ENCODE peak calls at places on chromosomes 3 and 15, in nine cellular contexts. F is astrocyte, R is GM23338, B is coronary artery, A is brain microvascular endothelial cell, L is left ventricle myocardium inferior, M is heart right ventricle, E is transverse colon, D is dorsolateral prefrontal cortex. I is an unnamed sample.

GRCh38 chr3:180018588-180018987 is 18.1 kb downstream of the PEX5L start:
- DNase-seq in B (no peak), A (no peak), M (no peak), E (no peak), D (peak; percentile 64), L (no peak), R (peak; percentile 44), F (no peak), I (no peak)

GRCh38 chr3:29293371-29293770 is 12.5 kb downstream of the RBMS3 start:
- DNase-seq in F (no peak), D (no peak), E (no peak), R (no peak), M (no peak), A (no peak), B (no peak), L (no peak), I (no peak)

GRCh38 chr15:68371160-68371559 is 60.8 kb downstream of the ITGA11 start:
- DNase-seq in F (no peak), R (no peak), A (no peak), B (peak; percentile 57), D (no peak), L (no peak), E (no peak), M (no peak), I (no peak)

GRCh38 chr3:45943207-45943846 is at the start of gene CXCR6:
- DNase-seq in A (no peak), M (no peak), D (no peak), E (peak; percentile 19), L (no peak), F (peak; percentile 13), R (no peak), B (no peak), I (no peak)

GRCh38 chr3:106126836-106127235 is 258.0 kb upstream of the CBLB start:
- DNase-seq in D (no peak), L (no peak), R (no peak), M (no peak), B (no peak), A (no peak), F (no peak), E (no peak), I (no peak)

GRCh38 chr3:171873561-171873960 is 30.4 kb downstream of the TMEM212 start:
- DNase-seq in A (peak; percentile 54), D (no peak), L (no peak), B (no peak), R (no peak), F (peak; percentile 72), E (no peak), M (no peak), I (no peak)

GRCh38 chr3:165751654-165752053 is 85.6 kb downstream of the BCHE start:
- DNase-seq in D (no peak), R (peak; percentile 8), M (no peak), F (no peak), B (no peak), E (no peak), A (no peak), L (no peak), I (no peak)

GRCh38 chr3:69893274-69893673 is 106.3 kb upstream of the SAMMSON start:
- DNase-seq in L (no peak), A (no peak), M (no peak), E (no peak), R (peak; percentile 39), F (no peak), B (no peak), D (no peak), I (no peak)

GRCh38 chr3:5053021-5053831 is 68.9 kb upstream of the ARL8B start:
- DNase-seq in E (no peak), M (no peak), D (no peak), L (no peak), F (peak; percentile 95), A (peak; percentile 77), B (no peak), R (no peak), I (no peak)

GRCh38 chr15:75452968-75453702 is 1.6 kb upstream of the SIN3A start:
- DNase-seq in L (peak; percentile 41), B (peak; percentile 84), R (peak; percentile 91), D (no peak), M (peak; percentile 45), E (peak; percentile 54), F (peak; percentile 10), A (peak; percentile 14), I (peak; percentile 18)

GRCh38 chr3:172391592-172392302 is 56.5 kb downstream of the GHSR start:
- DNase-seq in E (no peak), F (peak; percentile 87), B (no peak), D (no peak), A (peak; percentile 55), L (no peak), R (no peak), M (no peak), I (no peak)

GRCh38 chr3:105402287-105402801 is 35.6 kb downstream of the ALCAM start:
- DNase-seq in A (peak; percentile 76), M (no peak), F (peak; percentile 63), R (no peak), D (no peak), B (no peak), E (no peak), L (no peak), I (no peak)

GRCh38 chr3:4401441-4401840 is 65.6 kb downstream of the SUMF1 start:
- DNase-seq in L (no peak), B (no peak), F (no peak), D (no peak), M (no peak), R (no peak), A (peak; percentile 15), E (no peak), I (no peak)

GRCh38 chr15:84669726-84670125 is 11.7 kb upstream of the NMB start:
- DNase-seq in R (no peak), A (no peak), D (no peak), B (no peak), E (no peak), F (peak; percentile 53), M (no peak), L (no peak), I (no peak)

GRCh38 chr15:71538181-71538580 is 272.2 kb upstream of the NR2E3 start:
- DNase-seq in F (no peak), A (no peak), R (no peak), D (no peak), B (no peak), E (no peak), L (no peak), M (no peak), I (no peak)

GRCh38 chr15:70100495-70101331 is 3.0 kb upstream of the TLE3 start:
- DNase-seq in R (peak; percentile 53), D (no peak), A (peak; percentile 59), E (peak; percentile 71), F (peak; percentile 69), M (peak; percentile 55), B (peak; percentile 82), L (peak; percentile 39), I (no peak)

DNA sequence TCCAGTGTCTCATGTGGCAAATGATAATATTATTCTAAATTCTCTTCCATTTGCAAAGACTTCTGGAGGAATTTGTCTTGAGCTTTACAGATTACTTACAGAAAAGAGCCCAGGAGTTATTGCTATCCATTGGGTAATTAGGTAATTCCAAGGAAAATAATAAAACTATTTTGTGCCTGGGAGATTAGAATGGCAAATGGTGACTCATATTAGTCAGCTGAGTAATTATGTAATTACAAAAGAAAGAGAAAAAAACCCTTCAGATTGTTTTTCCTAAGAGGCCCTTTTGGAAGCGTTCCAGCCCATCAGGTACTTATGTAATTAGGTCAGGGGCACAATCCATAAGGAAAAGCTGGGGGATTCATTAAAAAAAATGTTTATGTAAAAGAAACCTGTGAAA is 381.0 kb upstream of the RARB start:
- DNase-seq in D (no peak), R (no peak), E (no peak), M (no peak), F (no peak), B (no peak), A (no peak), L (no peak), I (no peak)
- H3K27ac ChIP-seq in D (no peak overlapping the region), R (no peak overlapping the region), E (no peak overlapping the region), M (no peak overlapping the region), F (no peak overlapping the region), B (no peak overlapping the region), A (no peak overlapping the region), L (no peak overlapping the region), I (no peak overlapping the region)

GRCh38 chr3:184603156-184604030 is 41.8 kb downstream of the EPHB3 start:
- DNase-seq in R (no peak), A (no peak), B (no peak), D (no peak), M (no peak), E (no peak), F (peak; percentile 10), L (no peak), I (no peak)
- H3K27ac ChIP-seq in R (no peak overlapping the region), A (no peak overlapping the region), B (peak overlapping the region; percentile 1), D (no peak overlapping the region), M (peak overlapping the region; percentile 61), E (peak overlapping the region; percentile 63), F (no peak overlapping the region), L (peak overlapping the region; percentile 25), I (no peak overlapping the region)

GRCh38 chr15:50911001-50911400 is 2.5 kb downstream of the AP4E1 start:
- DNase-seq in L (no peak), E (no peak), B (no peak), F (peak; percentile 81), A (no peak), R (no peak), D (no peak), M (no peak), I (no peak)
- H3K27ac ChIP-seq in L (no peak overlapping the region), E (no peak overlapping the region), B (no peak overlapping the region), F (peak overlapping the region; percentile 77), A (peak overlapping the region; percentile 78), R (no peak overlapping the region), D (no peak overlapping the region), M (no peak overlapping the region), I (no peak overlapping the region)

GRCh38 chr15:98778960-98779359 is 130.6 kb downstream of the IGF1R start:
- DNase-seq in R (no peak), D (no peak), M (no peak), L (no peak), A (no peak), E (no peak), F (no peak), B (no peak), I (no peak)

GRCh38 chr15:98778263-98778959 is 130.1 kb downstream of the IGF1R start:
- DNase-seq in A (no peak), B (no peak), F (no peak), R (no peak), E (no peak), L (no peak), D (no peak), M (no peak), I (no peak)

GRCh38 chr15:98776607-98777281 is 128.4 kb downstream of the IGF1R start:
- DNase-seq in L (peak; percentile 42), M (peak; percentile 33), R (no peak), B (no peak), E (no peak), D (no peak), A (peak; percentile 38), F (peak; percentile 89), I (no peak)

GRCh38 chr15:98775498-98776230 is 127.3 kb downstream of the IGF1R start:
- DNase-seq in B (no peak), D (no peak), L (no peak), A (no peak), M (no peak), F (no peak), E (no peak), R (no peak), I (no peak)

DNA sequence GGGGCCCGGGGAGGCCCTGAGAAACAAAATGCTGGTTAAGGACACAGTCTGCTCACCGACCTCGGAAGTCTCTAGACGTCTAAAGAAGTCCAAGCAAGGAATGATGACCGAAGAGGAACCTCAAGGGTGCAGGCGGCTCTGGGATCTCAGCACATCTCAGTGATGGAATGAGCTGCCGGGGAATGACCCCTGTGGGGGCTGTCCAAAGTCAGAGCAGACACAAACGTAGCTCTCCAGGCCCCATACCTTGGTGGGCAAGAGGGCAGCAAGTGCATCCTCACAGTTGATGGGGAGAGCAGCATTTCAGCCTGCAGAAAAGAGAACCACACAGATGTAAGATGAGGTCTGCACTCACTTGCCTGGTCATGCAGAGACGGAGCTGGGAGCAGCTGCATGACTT is 129.1 kb downstream of the IGF1R start:
- DNase-seq in L (no peak), E (no peak), D (no peak), R (no peak), A (no peak), M (no peak), B (no peak), F (no peak), I (no peak)
- H3K27ac ChIP-seq in L (peak overlapping the region; percentile 70), E (peak overlapping the region; percentile 19), D (no peak overlapping the region), R (peak overlapping the region; percentile 81), A (no peak overlapping the region), M (no peak overlapping the region), B (no peak overlapping the region), F (no peak overlapping the region), I (peak overlapping the region; percentile 27)